ENCODE peak calls at places on chromosome 18, in ten cellular contexts. L is aorta; T is fibroblast of lung; J is effector memory CD4-positive, alpha-beta T cell; F is GM23338; R is body of pancreas; Y is upper lobe of right lung; X is naive thymus-derived CD4-positive, alpha-beta T cell; O is psoas muscle; D is astrocyte. I is an unnamed sample.

GRCh38 chr18:8450013-8450412 is 159.2 kb upstream of the RAB12 start:
- DNase-seq in T (no peak), O (no peak), X (no peak), Y (no peak), D (no peak), R (no peak), F (peak; percentile 86), J (no peak), L (no peak), I (peak; percentile 38)

GRCh38 chr18:21179590-21180220 is 62.3 kb upstream of the GREB1L start:
- DNase-seq in F (peak; percentile 90), X (peak; percentile 32), J (no peak), T (peak; percentile 51), R (peak; percentile 37), L (no peak), O (no peak), D (peak; percentile 39), Y (no peak), I (peak; percentile 70)

GRCh38 chr18:59085797-59086196 is 53.9 kb upstream of the SEC11C start:
- DNase-seq in X (no peak), R (no peak), D (peak; percentile 72), Y (no peak), L (no peak), F (no peak), T (peak; percentile 79), J (no peak), O (no peak), I (no peak)

GRCh38 chr18:55586841-55587240 is 1.2 kb downstream of the TCF4 start:
- DNase-seq in Y (no peak), X (no peak), J (no peak), L (no peak), O (no peak), D (peak; percentile 67), F (no peak), R (no peak), T (peak; percentile 73), I (no peak)

GRCh38 chr18:50696929-50697328 is 122.9 kb downstream of the MRO start:
- DNase-seq in R (no peak), O (no peak), T (no peak), D (no peak), L (no peak), F (peak; percentile 13), X (no peak), Y (no peak), J (no peak), I (no peak)

GRCh38 chr18:68177807-68178702 is 536.9 kb downstream of the TMX3 start:
- DNase-seq in F (no peak), L (no peak), D (peak; percentile 99), J (no peak), T (peak; percentile 99), R (peak; percentile 32), Y (no peak), X (no peak), O (no peak), I (peak; percentile 61)

GRCh38 chr18:75728621-75729020 is 301.1 kb upstream of the SMIM21 start:
- DNase-seq in O (no peak), R (no peak), D (no peak), T (no peak), L (no peak), F (no peak), Y (no peak), J (no peak), X (no peak), I (no peak)

GRCh38 chr18:39561136-39561535 is 1995.5 kb upstream of the CELF4 start:
- DNase-seq in O (no peak), Y (no peak), F (no peak), X (no peak), J (no peak), R (no peak), L (no peak), D (peak; percentile 64), T (peak; percentile 68), I (no peak)

GRCh38 chr18:78487649-78488048 is 492.0 kb upstream of the SALL3 start:
- DNase-seq in D (no peak), J (no peak), O (no peak), X (no peak), L (no peak), Y (no peak), F (no peak), T (no peak), R (no peak), I (no peak)

GRCh38 chr18:71038196-71038595 is 749.4 kb downstream of the SOCS6 start:
- DNase-seq in J (no peak), X (no peak), T (no peak), O (no peak), Y (no peak), D (no peak), F (no peak), L (no peak), R (no peak), I (no peak)

GRCh38 chr18:65527879-65528633 is 222.8 kb upstream of the CDH7 start:
- DNase-seq in R (no peak), J (no peak), O (no peak), Y (no peak), X (no peak), D (no peak), T (no peak), F (no peak), L (no peak), I (no peak)

GRCh38 chr18:35040988-35041751 is at the start of gene MAPRE2:
- DNase-seq in O (peak; percentile 99), R (peak; percentile 99), L (peak; percentile 100), Y (peak; percentile 99), F (peak; percentile 99), J (peak; percentile 98), X (peak; percentile 99), D (peak; percentile 89), T (peak; percentile 96), I (peak; percentile 97)

GRCh38 chr18:35040638-35040987 is 600 bp upstream of the MAPRE2 start:
- DNase-seq in Y (no peak), X (no peak), R (no peak), J (no peak), L (no peak), D (no peak), T (no peak), F (no peak), O (no peak), I (no peak)

GRCh38 chr18:35039633-35040032 is 1.6 kb upstream of the MAPRE2 start:
- DNase-seq in R (no peak), F (no peak), J (no peak), T (peak; percentile 46), L (no peak), Y (no peak), O (no peak), X (no peak), D (peak; percentile 35), I (no peak)

GRCh38 chr18:35038029-35038428 is 3.2 kb upstream of the MAPRE2 start:
- DNase-seq in X (no peak), Y (no peak), R (no peak), D (no peak), T (no peak), L (no peak), F (no peak), J (no peak), O (no peak), I (no peak)

GRCh38 chr18:35038881-35039491 is 2.2 kb upstream of the MAPRE2 start:
- DNase-seq in Y (no peak), O (no peak), F (no peak), X (no peak), D (no peak), T (no peak), L (no peak), R (no peak), J (no peak), I (no peak)
- H3K4me1 ChIP-seq in Y (peaks cover 7% of the 10 kb centered on the region), O (peaks cover 58% of the 10 kb centered on the region), F (peaks cover 26% of the 10 kb centered on the region), X (peaks cover 19% of the 10 kb centered on the region), D (peaks cover 18% of the 10 kb centered on the region), T (peaks cover 8% of the 10 kb centered on the region), L (no peaks in the 10 kb centered on the region), R (peaks cover 25% of the 10 kb centered on the region), J (peaks cover 20% of the 10 kb centered on the region), I (peaks cover 14% of the 10 kb centered on the region)

DNA sequence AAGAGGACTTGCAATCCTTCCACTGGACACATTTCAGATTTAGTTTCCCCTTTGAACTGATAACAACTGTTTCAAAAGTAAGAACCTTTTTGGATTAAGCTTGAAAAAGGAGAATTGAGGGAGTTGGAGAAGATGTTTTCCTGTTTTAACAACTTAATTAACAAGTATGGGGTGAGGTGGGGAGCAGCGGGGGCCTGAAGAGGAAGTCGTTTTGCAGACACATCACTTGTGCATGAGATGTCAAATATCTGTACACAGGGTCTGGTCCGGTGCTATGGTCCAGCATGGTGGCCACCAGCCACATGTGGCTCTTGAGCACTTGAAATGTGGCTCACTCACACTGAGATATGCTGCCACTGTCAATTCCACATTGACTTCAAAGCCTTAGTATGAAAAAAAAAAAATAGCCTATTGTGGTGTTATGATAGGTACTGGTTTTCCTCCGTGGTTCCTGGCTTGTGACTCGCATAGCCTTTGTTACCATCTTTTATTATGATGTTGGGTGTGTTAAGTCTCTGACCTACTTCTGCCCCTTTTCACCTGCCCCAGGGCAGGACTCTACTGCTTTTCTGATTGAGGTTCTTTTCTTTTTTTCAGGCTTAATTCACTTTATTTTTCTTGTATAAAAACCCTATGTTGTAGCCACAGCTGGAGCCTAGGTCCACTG is 205.5 kb downstream of the BCL2 start:
- DNase-seq in X (no peak), T (no peak), R (no peak), F (no peak), J (no peak), L (no peak), D (no peak), O (no peak), Y (no peak), I (no peak)
- H3K4me1 ChIP-seq in X (no peaks in the 10 kb centered on the region), T (no peaks in the 10 kb centered on the region), R (no peaks in the 10 kb centered on the region), F (no peaks in the 10 kb centered on the region), J (no peaks in the 10 kb centered on the region), L (peaks cover 10% of the 10 kb centered on the region), D (no peaks in the 10 kb centered on the region), O (peaks cover 7% of the 10 kb centered on the region), Y (peaks cover 5% of the 10 kb centered on the region), I (no peaks in the 10 kb centered on the region)

DNA sequence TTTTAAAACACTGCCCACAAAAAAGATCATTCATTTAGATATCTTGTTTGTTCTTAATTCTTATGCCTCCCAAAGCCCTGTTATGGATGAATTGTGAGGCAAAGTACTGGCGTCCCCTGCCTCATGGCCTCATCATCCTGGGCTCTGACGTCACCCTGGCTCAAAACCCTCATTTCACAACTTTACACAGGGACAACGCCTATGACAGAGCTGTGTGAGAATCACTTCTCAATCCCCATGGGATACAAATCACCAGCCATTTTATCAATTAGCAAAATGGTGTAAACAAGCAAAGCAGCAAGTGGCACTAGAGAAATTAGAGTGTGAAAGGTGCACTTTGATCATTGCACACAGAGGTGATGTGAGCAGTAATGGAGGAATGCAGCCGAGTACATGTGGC is 16.6 kb downstream of the FHOD3 start:
- DNase-seq in L (no peak), O (peak; percentile 57), Y (no peak), X (no peak), J (no peak), T (peak; percentile 49), R (no peak), F (no peak), D (peak; percentile 55), I (no peak)
- H3K4me1 ChIP-seq in L (no peaks in the 10 kb centered on the region), O (peaks cover 17% of the 10 kb centered on the region), Y (no peaks in the 10 kb centered on the region), X (no peaks in the 10 kb centered on the region), J (no peaks in the 10 kb centered on the region), T (peaks cover 6% of the 10 kb centered on the region), R (peaks cover 7% of the 10 kb centered on the region), F (peaks cover 9% of the 10 kb centered on the region), D (peaks cover 52% of the 10 kb centered on the region), I (no peaks in the 10 kb centered on the region)

DNA sequence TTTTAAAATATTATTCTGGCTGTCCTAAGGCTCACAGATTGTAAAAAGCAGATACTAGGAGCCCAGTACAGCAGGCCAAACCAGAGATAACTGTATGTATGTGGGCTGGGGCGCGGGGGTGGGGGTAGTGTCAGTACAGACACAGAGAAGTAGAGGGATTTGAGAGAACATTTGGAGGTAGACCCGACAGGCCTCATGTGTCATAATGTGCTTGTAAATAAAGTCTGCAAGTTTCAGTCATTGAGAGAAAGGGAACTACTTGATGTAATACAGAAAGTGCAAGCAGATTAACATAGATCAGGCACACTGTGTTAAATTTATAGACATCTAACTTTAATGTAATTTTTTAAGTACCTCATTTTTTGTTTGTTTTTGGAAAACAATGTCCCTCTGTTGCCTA is 7.4 kb upstream of the POLI start:
- DNase-seq in T (no peak), D (no peak), J (no peak), O (no peak), X (no peak), Y (peak; percentile 83), R (no peak), L (no peak), F (no peak), I (no peak)
- H3K4me1 ChIP-seq in T (no peaks in the 10 kb centered on the region), D (no peaks in the 10 kb centered on the region), J (no peaks in the 10 kb centered on the region), O (no peaks in the 10 kb centered on the region), X (no peaks in the 10 kb centered on the region), Y (peaks cover 10% of the 10 kb centered on the region), R (peaks cover 18% of the 10 kb centered on the region), L (no peaks in the 10 kb centered on the region), F (peaks cover 10% of the 10 kb centered on the region), I (no peaks in the 10 kb centered on the region)